ENCODE peak calls at places on chromosomes 16 and 17, in nine cellular contexts. U is activated T-helper 1 cell treated with anti-CD3 and anti-CD28 coated beads, Interleukin-2, amount 50 U/mL, for 16 hours; D is kidney tubule cell; V is AG20443; K is fibroblast of the aortic adventitia; B is esophagus squamous epithelium; P is left cardiac atrium; S is SW480; Q is EH. H is an unnamed sample.

GRCh38 chr17:33642002-33642401 is 348.9 kb upstream of the ASIC2 start:
- DNase-seq in U (no peak), D (no peak), V (no peak), K (no peak), B (no peak), P (no peak), S (peak; percentile 19), Q (no peak), H (no peak)

GRCh38 chr17:42891539-42892152 is 9.0 kb upstream of the G6PC1 start:
- DNase-seq in U (no peak), D (no peak), V (peak; percentile 73), K (no peak), B (no peak), P (peak; percentile 62), S (no peak), Q (peak; percentile 40), H (no peak)

GRCh38 chr16:56938664-56939513 is 6.9 kb downstream of the HERPUD1 start:
- DNase-seq in U (no peak), D (no peak), V (no peak), K (no peak), B (no peak), P (no peak), S (no peak), Q (no peak), H (no peak)

GRCh38 chr16:68605746-68606145 is 39.4 kb upstream of the CDH3 start:
- DNase-seq in U (no peak), D (peak; percentile 84), V (no peak), K (no peak), B (no peak), P (no peak), S (no peak), Q (no peak), H (no peak)

GRCh38 chr17:38428643-38429371 is 543 bp downstream of the ARHGAP23 start:
- DNase-seq in U (no peak), D (peak; percentile 74), V (peak; percentile 77), K (peak; percentile 61), B (no peak), P (peak; percentile 73), S (peak; percentile 90), Q (peak; percentile 73), H (no peak)

GRCh38 chr16:68232335-68232734 is 3.6 kb downstream of the ESRP2 start:
- DNase-seq in U (no peak), D (no peak), V (no peak), K (no peak), B (no peak), P (no peak), S (no peak), Q (no peak), H (no peak)

GRCh38 chr17:79931517-79932309 is 92.5 kb upstream of the CBX4 start:
- DNase-seq in U (no peak), D (peak; percentile 73), V (peak; percentile 67), K (peak; percentile 58), B (no peak), P (no peak), S (peak; percentile 91), Q (no peak), H (no peak)

GRCh38 chr17:60817187-60817586 is 139.5 kb downstream of the BCAS3 start:
- DNase-seq in U (no peak), D (peak; percentile 73), V (peak; percentile 45), K (peak; percentile 71), B (no peak), P (no peak), S (no peak), Q (peak; percentile 92), H (no peak)

GRCh38 chr17:44522883-44523671 is 19.9 kb upstream of the GPATCH8 start:
- DNase-seq in U (no peak), D (peak; percentile 73), V (peak; percentile 85), K (peak; percentile 73), B (no peak), P (peak; percentile 80), S (no peak), Q (peak; percentile 77), H (peak; percentile 77)

GRCh38 chr17:78355701-78356100 is 4.2 kb downstream of the SOCS3 start:
- DNase-seq in U (no peak), D (no peak), V (no peak), K (no peak), B (no peak), P (no peak), S (no peak), Q (no peak), H (no peak)

GRCh38 chr17:65572581-65573282 is 11.3 kb upstream of the AXIN2 start:
- DNase-seq in U (no peak), D (no peak), V (no peak), K (no peak), B (no peak), P (no peak), S (no peak), Q (no peak), H (no peak)

GRCh38 chr16:86303787-86304685 is 206.3 kb upstream of the FOXF1 start:
- DNase-seq in U (no peak), D (no peak), V (no peak), K (peak; percentile 26), B (no peak), P (peak; percentile 38), S (no peak), Q (no peak), H (no peak)

GRCh38 chr17:81338301-81339179 is 43.4 kb upstream of the SLC38A10 start:
- DNase-seq in U (no peak), D (no peak), V (no peak), K (peak; percentile 19), B (no peak), P (no peak), S (no peak), Q (no peak), H (no peak)

GRCh38 chr17:8838551-8839095 is 28.9 kb downstream of the PIK3R6 start:
- DNase-seq in U (no peak), D (no peak), V (peak; percentile 3), K (no peak), B (no peak), P (no peak), S (no peak), Q (no peak), H (no peak)

GRCh38 chr17:46766493-46767491 is 51.7 kb downstream of the WNT3 start:
- DNase-seq in U (no peak), D (no peak), V (no peak), K (no peak), B (no peak), P (no peak), S (peak; percentile 23), Q (no peak), H (no peak)

GRCh38 chr17:31061678-31062077 is 33.1 kb upstream of the NF1 start:
- DNase-seq in U (no peak), D (no peak), V (no peak), K (no peak), B (no peak), P (no peak), S (no peak), Q (no peak), H (peak; percentile 12)

GRCh38 chr17:7774037-7774659 is 56.6 kb downstream of the DNAH2 start:
- DNase-seq in U (no peak), D (no peak), V (peak; percentile 34), K (peak; percentile 51), B (no peak), P (no peak), S (peak; percentile 81), Q (peak; percentile 93), H (no peak)

GRCh38 chr17:78340183-78340955 is 19.5 kb downstream of the SOCS3 start:
- DNase-seq in U (no peak), D (no peak), V (no peak), K (no peak), B (no peak), P (no peak), S (no peak), Q (no peak), H (no peak)

GRCh38 chr17:7026471-7027115 is 3.7 kb downstream of the BCL6B start:
- DNase-seq in U (no peak), D (no peak), V (no peak), K (no peak), B (no peak), P (no peak), S (no peak), Q (no peak), H (no peak)

GRCh38 chr16:31484491-31485171 is 1.7 kb downstream of the SLC5A2 start:
- DNase-seq in U (no peak), D (peak; percentile 95), V (no peak), K (no peak), B (no peak), P (no peak), S (peak; percentile 36), Q (peak; percentile 24), H (no peak)

GRCh38 chr17:82674656-82675475 is 23.6 kb downstream of the RAB40B start:
- DNase-seq in U (no peak), D (no peak), V (no peak), K (no peak), B (no peak), P (no peak), S (no peak), Q (no peak), H (no peak)

GRCh38 chr17:77924757-77925336 is 33.7 kb upstream of the TNRC6C start:
- DNase-seq in U (no peak), D (no peak), V (no peak), K (peak; percentile 94), B (no peak), P (peak; percentile 87), S (no peak), Q (no peak), H (no peak)

GRCh38 chr17:33241390-33241789 is 51.7 kb downstream of the ASIC2 start:
- DNase-seq in U (no peak), D (peak; percentile 46), V (peak; percentile 40), K (peak; percentile 63), B (no peak), P (no peak), S (no peak), Q (peak; percentile 33), H (no peak)